ENCODE peak calls at places on chromosomes 12 and 14, in nine cellular contexts. J is Peyer's patch; Z is GM23338; O is naive thymus-derived CD8-positive, alpha-beta T cell; P is stimulated activated CD4-positive, alpha-beta T cell treated with anti-CD3 and anti-CD28 coated beads, Interleukin-2, amount 100 ng/mL, for 48 hours; E is HS-5; X is foreskin fibroblast; T is activated CD4-positive, alpha-beta T cell treated with anti-CD3 and anti-CD28 coated beads for 36 hours; S is EL. W is an unnamed sample.

GRCh38 chr14:22200977-22201605 is 387.9 kb downstream of the DAD1 start:
- DNase-seq in S (peak), E (no peak), Z (peak), T (no peak), O (peak), J (no peak), X (no peak), P (no peak), W (peak)

GRCh38 chr12:109477963-109478315 is 505 bp downstream of the UBE3B start:
- DNase-seq in X (no peak), P (no peak), O (no peak), E (no peak), S (no peak), J (no peak), Z (no peak), T (no peak), W (no peak)

GRCh38 chr14:105473033-105473676 is 1.5 kb upstream of the CRIP2 start:
- DNase-seq in T (no peak), P (no peak), O (no peak), X (no peak), Z (no peak), S (no peak), J (no peak), E (no peak), W (no peak)

GRCh38 chr14:69313176-69313575 is 53.2 kb downstream of the GALNT16 start:
- DNase-seq in J (no peak), T (no peak), P (no peak), E (no peak), S (no peak), O (no peak), Z (no peak), X (no peak), W (no peak)

GRCh38 chr12:3611853-3612703 is 121.1 kb downstream of the PRMT8 start:
- DNase-seq in J (no peak), E (no peak), P (no peak), S (no peak), T (no peak), O (no peak), Z (no peak), X (no peak), W (no peak)

GRCh38 chr12:124654666-124655316 is 87.4 kb upstream of the NCOR2 start:
- DNase-seq in J (no peak), Z (no peak), E (no peak), X (no peak), O (no peak), T (no peak), P (no peak), S (peak), W (no peak)

GRCh38 chr12:85632390-85632789 is 203.8 kb downstream of the RASSF9 start:
- DNase-seq in T (no peak), P (no peak), O (no peak), X (no peak), J (no peak), Z (no peak), S (no peak), E (no peak), W (no peak)

GRCh38 chr12:102201662-102202061 is 4.0 kb upstream of the PMCH start:
- DNase-seq in S (no peak), J (no peak), X (no peak), P (no peak), O (no peak), E (no peak), Z (no peak), T (no peak), W (no peak)

GRCh38 chr14:50000215-50001145 is 107.6 kb downstream of the ARF6 start:
- DNase-seq in T (peak), X (peak), E (peak), S (peak), O (peak), J (peak), P (peak), Z (peak), W (no peak)

GRCh38 chr12:79763748-79764452 is 73.1 kb upstream of the PAWR start:
- DNase-seq in T (no peak), Z (no peak), X (no peak), S (no peak), O (no peak), E (no peak), J (no peak), P (no peak), W (no peak)

GRCh38 chr12:106976013-106976658 is 10.8 kb downstream of the MTERF2 start:
- DNase-seq in P (no peak), Z (no peak), J (no peak), T (no peak), E (no peak), O (no peak), S (peak), X (peak), W (no peak)

GRCh38 chr14:84273181-84273580 is 1256.8 kb upstream of the FLRT2 start:
- DNase-seq in S (no peak), O (no peak), P (no peak), T (no peak), X (no peak), Z (no peak), J (no peak), E (no peak), W (no peak)

GRCh38 chr14:94673781-94674231 is 61.6 kb downstream of the SERPINA3 start:
- DNase-seq in P (no peak), Z (no peak), E (no peak), J (no peak), X (no peak), O (no peak), T (no peak), S (peak), W (no peak)

GRCh38 chr14:60848066-60848465 is 113.5 kb downstream of the MNAT1 start:
- DNase-seq in P (no peak), O (no peak), X (no peak), T (no peak), J (no peak), S (no peak), E (no peak), Z (no peak), W (no peak)

GRCh38 chr12:95848575-95849388 is 10.0 kb upstream of the SNRPF start:
- DNase-seq in P (no peak), Z (peak), S (peak), X (peak), O (no peak), T (peak), J (no peak), E (no peak), W (no peak)

GRCh38 chr14:60653388-60653690 is 4.1 kb upstream of the SIX1 start:
- DNase-seq in J (no peak), X (no peak), O (no peak), P (no peak), T (no peak), S (no peak), Z (peak), E (no peak), W (no peak)

GRCh38 chr14:72013606-72014129 is 81.4 kb downstream of the RGS6 start:
- DNase-seq in E (no peak), O (no peak), P (no peak), Z (no peak), T (no peak), S (no peak), X (no peak), J (no peak), W (no peak)

GRCh38 chr12:11959117-11959823 is 111.5 kb upstream of the BCL2L14 start:
- DNase-seq in J (no peak), E (no peak), Z (no peak), T (peak), P (no peak), S (no peak), O (no peak), X (peak), W (no peak)

GRCh38 chr14:30796707-30797106 is 77.7 kb upstream of the COCH start:
- DNase-seq in S (no peak), O (no peak), T (no peak), J (no peak), P (no peak), Z (no peak), E (no peak), X (no peak), W (no peak)

GRCh38 chr12:50598321-50598862 is 93.6 kb downstream of the DIP2B start:
- DNase-seq in Z (no peak), E (no peak), O (no peak), J (no peak), X (no peak), T (no peak), S (peak), P (no peak), W (no peak)

GRCh38 chr12:42291680-42292079 is 34.2 kb downstream of the ZCRB1 start:
- DNase-seq in Z (no peak), O (no peak), P (no peak), E (no peak), S (no peak), T (no peak), J (no peak), X (no peak), W (no peak)

GRCh38 chr14:69671365-69672050 is 60.1 kb downstream of the SUSD6 start:
- DNase-seq in E (no peak), J (no peak), T (no peak), X (no peak), P (no peak), S (no peak), O (no peak), Z (no peak), W (no peak)

GRCh38 chr12:48183876-48184548 is 568 bp downstream of the CCDC184 start:
- DNase-seq in J (no peak), O (peak), Z (peak), E (no peak), P (no peak), X (no peak), T (peak), S (no peak), W (no peak)

GRCh38 chr14:58708004-58708403 is 70.2 kb downstream of the DACT1 start:
- DNase-seq in E (no peak), Z (no peak), T (no peak), X (no peak), J (no peak), O (no peak), P (no peak), S (no peak), W (no peak)

GRCh38 chr12:30988086-30988485 is 61.5 kb downstream of the TSPAN11 start:
- DNase-seq in J (no peak), Z (no peak), E (no peak), X (no peak), T (no peak), P (no peak), S (no peak), O (no peak), W (no peak)

GRCh38 chr12:132888852-132889251 is 1.4 kb upstream of the CHFR start:
- DNase-seq in E (no peak), P (no peak), X (no peak), T (no peak), J (no peak), Z (peak), S (no peak), O (no peak), W (no peak)

GRCh38 chr12:2959194-2959507 is at the start of gene TEAD4:
- DNase-seq in T (peak), E (no peak), J (no peak), S (peak), P (peak), X (peak), Z (peak), O (no peak), W (no peak)

GRCh38 chr12:72523754-72524153 is 251.6 kb downstream of the TRHDE start:
- DNase-seq in P (no peak), S (no peak), J (no peak), O (no peak), Z (no peak), T (no peak), E (no peak), X (no peak), W (no peak)

GRCh38 chr14:33556382-33557121 is 394.3 kb downstream of the EGLN3 start:
- DNase-seq in O (no peak), Z (no peak), E (peak), P (no peak), S (peak), T (no peak), X (no peak), J (no peak), W (no peak)

GRCh38 chr14:98408024-98408555 is 863.9 kb downstream of the BCL11B start:
- DNase-seq in Z (no peak), X (no peak), T (no peak), O (no peak), E (no peak), S (no peak), J (no peak), P (no peak), W (no peak)

GRCh38 chr14:36863271-36863670 is 201.6 kb downstream of the PAX9 start:
- DNase-seq in T (no peak), P (no peak), E (no peak), O (no peak), Z (no peak), S (no peak), X (no peak), J (no peak), W (no peak)

GRCh38 chr12:92431146-92431545 is 271.6 kb upstream of the PLEKHG7 start:
- DNase-seq in J (peak), X (no peak), T (peak), S (no peak), Z (peak), P (no peak), E (no peak), O (peak), W (no peak)

GRCh38 chr12:104790296-104791125 is 167.6 kb downstream of the SLC41A2 start:
- DNase-seq in T (peak), P (peak), X (no peak), J (peak), Z (peak), S (no peak), E (no peak), O (peak), W (peak)

GRCh38 chr12:49397000-49397399 is 29.7 kb downstream of the SPATS2 start:
- DNase-seq in P (no peak), J (no peak), O (no peak), Z (no peak), X (no peak), T (no peak), E (no peak), S (no peak), W (no peak)

GRCh38 chr14:87966816-87967215 is 26.2 kb downstream of the GALC start:
- DNase-seq in S (peak), E (no peak), P (no peak), X (no peak), T (no peak), J (no peak), O (no peak), Z (no peak), W (no peak)

GRCh38 chr14:33788116-33788515 is 162.8 kb downstream of the EGLN3 start:
- DNase-seq in E (no peak), Z (peak), X (no peak), O (no peak), T (no peak), P (no peak), S (no peak), J (no peak), W (no peak)

GRCh38 chr12:52052471-52053186 is 1.4 kb downstream of the NR4A1 start:
- DNase-seq in X (no peak), S (no peak), E (no peak), O (peak), P (no peak), Z (peak), J (peak), T (peak), W (no peak)

GRCh38 chr12:98635657-98636323 is 8.8 kb downstream of the IKBIP start:
- DNase-seq in J (no peak), X (peak), O (no peak), P (no peak), Z (peak), E (no peak), S (peak), T (no peak), W (no peak)

GRCh38 chr14:54828031-54828430 is 74.6 kb downstream of the GCH1 start:
- DNase-seq in Z (no peak), X (no peak), E (no peak), P (no peak), S (no peak), T (no peak), J (no peak), O (no peak), W (no peak)

GRCh38 chr14:68476212-68476964 is 316.5 kb downstream of the ZFP36L1 start:
- DNase-seq in S (peak), E (peak), Z (peak), O (no peak), T (peak), X (peak), P (no peak), J (peak), W (no peak)

W was measured in Panc1.